ENCODE peak calls at places on chromosomes 12 and 14, in five cellular contexts. X, J, A, K and U are unnamed samples.

GRCh38 chr12:91274886-91275285 is 92.3 kb upstream of the DCN start:
- DNase-seq in X (peak), J (peak), A (no peak), K (no peak), U (peak)

GRCh38 chr14:76647699-76648298 is 113.5 kb upstream of the VASH1 start:
- DNase-seq in X (peak), J (peak), A (no peak), K (no peak), U (peak)

GRCh38 chr12:49975370-49975761 is 2.6 kb downstream of the AQP6 start:
- DNase-seq in X (no peak), J (peak), A (no peak), K (no peak), U (no peak)

GRCh38 chr14:63542231-63542999 is 762 bp downstream of the PPP2R5E start:
- DNase-seq in X (no peak), J (peak), A (peak), K (no peak), U (no peak)

GRCh38 chr14:99249389-99249788 is 22.6 kb downstream of the BCL11B start:
- DNase-seq in X (no peak), J (no peak), A (no peak), K (no peak), U (no peak)

GRCh38 chr12:103495158-103495782 is 498 bp downstream of the C12orf42 start:
- DNase-seq in X (no peak), J (peak), A (no peak), K (no peak), U (no peak)

GRCh38 chr14:68952544-68953535 is 26.3 kb downstream of the ACTN1 start:
- DNase-seq in X (peak), J (peak), A (no peak), K (no peak), U (no peak)

GRCh38 chr12:1907652-1908611 is 10.5 kb downstream of the CACNA2D4 start:
- DNase-seq in X (peak), J (no peak), A (peak), K (no peak), U (no peak)

GRCh38 chr14:32938719-32939253 is at the start of gene NPAS3:
- DNase-seq in X (no peak), J (peak), A (no peak), K (peak), U (no peak)

GRCh38 chr14:81400852-81401251 is 728 bp upstream of the STON2 start:
- DNase-seq in X (peak), J (no peak), A (peak), K (no peak), U (peak)

GRCh38 chr12:11059784-11060183 is 2.3 kb downstream of the TAS2R46 start:
- DNase-seq in X (peak), J (no peak), A (no peak), K (no peak), U (no peak)

GRCh38 chr12:6452245-6452731 is 446 bp downstream of the TAPBPL start:
- DNase-seq in X (no peak), J (peak), A (no peak), K (no peak), U (no peak)

GRCh38 chr12:58393152-58393551 is 451.8 kb downstream of the ATP23 start:
- DNase-seq in X (peak), J (no peak), A (no peak), K (no peak), U (no peak)

GRCh38 chr12:78269620-78270019 is 438.9 kb downstream of the NAV3 start:
- DNase-seq in X (no peak), J (no peak), A (no peak), K (no peak), U (no peak)

GRCh38 chr14:68386950-68387779 is 405.7 kb downstream of the ZFP36L1 start:
- DNase-seq in X (peak), J (no peak), A (no peak), K (no peak), U (no peak)

GRCh38 chr12:27359578-27360340 is 27.1 kb downstream of the BMAL2 start:
- DNase-seq in X (no peak), J (no peak), A (no peak), K (no peak), U (no peak)

GRCh38 chr12:123961585-123961984 is 11.0 kb downstream of the CCDC92 start:
- DNase-seq in X (no peak), J (no peak), A (no peak), K (no peak), U (no peak)
- H3K4me3 ChIP-seq in X (no peak), J (no peak), A (no peak), K (no peak), U (no peak)

DNA sequence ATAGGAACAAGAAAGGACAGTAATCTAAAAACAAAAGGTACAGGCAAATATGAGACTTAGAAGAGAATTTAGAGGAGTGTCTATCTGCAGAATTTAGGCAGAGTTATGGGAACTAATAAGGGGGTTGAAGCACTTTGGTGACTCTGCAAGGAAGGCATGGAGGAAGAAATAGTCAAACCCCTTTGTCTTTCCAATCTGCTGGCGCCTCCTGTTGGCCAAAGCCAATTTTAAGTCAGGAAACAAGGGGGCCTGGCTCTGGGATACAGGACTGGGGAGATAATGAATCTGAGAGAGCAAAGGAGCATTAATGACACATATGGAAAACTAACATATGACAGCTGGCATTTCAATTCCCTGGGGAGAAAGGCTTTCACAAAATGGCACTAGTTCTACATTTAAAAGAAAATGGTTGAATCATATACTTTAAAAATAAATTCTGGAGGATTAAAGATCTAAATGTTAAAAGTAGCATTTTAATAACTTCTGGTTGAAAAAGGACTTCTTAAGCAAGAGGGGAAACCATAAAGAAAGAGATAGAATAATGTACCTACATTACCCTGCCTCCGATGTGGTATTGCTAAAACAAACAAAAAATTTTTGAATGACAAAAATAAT is 48.5 kb upstream of the CSRP2 start:
- DNase-seq in X (peak), J (peak), A (no peak), K (peak), U (no peak)
- TF ChIP-seq CTCF in X (peak), J (peak), A (no peak), K (peak), U (peak)

GRCh38 chr12:7933255-7933726 is 2.7 kb downstream of the SLC2A3 start:
- DNase-seq in X (peak), J (peak), A (no peak), K (peak), U (peak)

GRCh38 chr12:7934560-7935463 is 1.2 kb downstream of the SLC2A3 start:
- DNase-seq in X (no peak), J (no peak), A (no peak), K (no peak), U (no peak)

GRCh38 chr12:7927470-7927869 is 8.5 kb downstream of the SLC2A3 start:
- DNase-seq in X (no peak), J (no peak), A (no peak), K (no peak), U (no peak)

GRCh38 chr12:7934153-7934552 is 1.8 kb downstream of the SLC2A3 start:
- DNase-seq in X (no peak), J (no peak), A (no peak), K (no peak), U (no peak)

DNA sequence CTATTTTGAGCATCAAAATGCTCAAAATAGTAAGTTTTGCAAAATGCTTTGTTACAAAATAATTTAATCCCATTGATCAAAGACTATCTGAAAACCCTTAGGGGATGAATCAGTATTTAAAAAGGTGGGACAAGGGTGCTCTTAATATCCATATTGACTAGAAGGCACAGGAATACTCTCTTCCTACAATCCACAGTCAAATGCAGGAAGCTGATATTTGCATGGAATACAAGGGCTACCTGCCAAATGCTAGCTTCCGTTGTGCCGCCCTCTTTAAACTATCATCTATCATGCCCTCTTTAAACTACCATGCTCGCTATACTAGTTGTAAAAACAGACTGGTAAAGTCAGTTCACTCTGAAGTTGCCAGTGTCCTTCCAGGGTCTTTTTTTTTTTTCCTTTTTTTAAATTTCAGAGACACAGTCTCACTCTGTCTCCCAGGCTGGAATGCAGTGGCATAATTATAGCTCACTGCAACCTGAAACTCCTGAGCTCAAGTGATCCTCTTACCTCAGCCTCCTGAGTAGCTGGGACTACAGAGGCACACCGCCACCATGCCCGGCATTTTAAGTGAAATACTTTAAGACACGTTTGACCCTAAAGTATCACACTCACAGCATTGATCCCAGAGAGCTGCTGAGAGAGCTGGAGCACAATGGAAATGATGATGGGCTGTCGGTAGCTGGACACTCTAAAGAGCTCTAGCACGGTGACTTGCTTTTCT is 6.8 kb downstream of the SLC2A3 start:
- DNase-seq in X (no peak), J (peak), A (no peak), K (no peak), U (no peak)
- H3K4me3 ChIP-seq in X (no peak), J (no peak), A (no peak), K (no peak), U (no peak)

GRCh38 chr14:21192447-21192822 is 36.6 kb upstream of the OR5AU1 start:
- DNase-seq in X (no peak), J (no peak), A (no peak), K (no peak), U (no peak)
- TF ChIP-seq CTCF in X (no peak), J (no peak), A (no peak), K (no peak), U (no peak)

DNA sequence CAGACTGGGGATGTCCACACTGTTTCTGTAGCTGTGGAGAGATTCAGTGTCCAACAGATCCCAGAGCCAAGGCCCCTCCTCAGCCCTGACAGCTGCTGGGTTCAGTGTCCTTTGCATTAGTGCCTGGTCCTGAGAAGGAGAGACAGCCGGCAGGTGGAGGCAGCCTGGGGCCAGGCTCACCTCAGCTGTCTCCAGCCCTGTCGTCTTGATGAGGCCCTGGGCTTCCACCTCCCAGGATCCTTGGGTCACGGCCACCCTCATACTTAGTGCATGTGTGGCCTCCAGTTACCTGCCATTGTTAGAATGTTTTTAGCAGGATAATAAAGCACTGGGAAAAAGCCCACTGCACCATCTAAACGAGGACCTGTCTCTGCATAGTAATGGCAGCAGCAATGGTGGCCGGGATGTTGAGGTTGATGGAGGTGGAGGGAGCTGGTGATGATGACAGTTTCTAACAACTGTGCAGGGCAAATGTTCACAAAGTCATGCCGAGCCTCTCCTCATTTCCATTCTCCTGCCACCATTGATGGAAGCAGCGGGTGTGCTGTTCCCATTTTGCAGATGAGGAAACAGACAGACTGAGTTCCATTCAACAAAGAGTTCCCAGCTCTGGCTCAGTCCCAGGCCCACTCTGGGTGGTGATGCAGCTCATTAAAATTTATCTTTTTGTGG is 17.7 kb downstream of the ASB2 start:
- DNase-seq in X (peak), J (no peak), A (no peak), K (no peak), U (no peak)
- H3K4me3 ChIP-seq in X (no peak), J (no peak), A (no peak), K (no peak), U (no peak)

DNA sequence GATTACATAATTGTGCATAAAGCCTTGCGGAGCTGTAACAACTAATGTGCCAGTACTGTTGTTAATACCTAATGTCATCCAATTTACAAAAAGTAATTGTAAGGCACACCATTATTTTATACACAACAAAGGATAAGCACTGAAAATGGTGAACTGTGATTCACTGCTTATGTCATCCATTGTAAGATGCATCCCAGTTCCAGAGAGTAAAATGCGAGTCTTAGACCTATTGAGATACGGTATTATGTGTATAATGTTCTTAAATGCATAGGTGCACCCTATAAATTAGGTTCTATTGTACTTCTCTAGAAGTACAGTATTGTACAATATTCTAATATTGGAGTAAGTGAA is 395 bp downstream of the PARP2 start:
- DNase-seq in X (peak), J (no peak), A (no peak), K (no peak), U (no peak)
- TF ChIP-seq CTCF in X (no peak), J (no peak), A (no peak), K (no peak), U (no peak)

GRCh38 chr12:116087962-116088361 is 189.5 kb downstream of the MED13L start:
- DNase-seq in X (no peak), J (no peak), A (no peak), K (no peak), U (no peak)

GRCh38 chr12:116091579-116091978 is 185.9 kb downstream of the MED13L start:
- DNase-seq in X (no peak), J (no peak), A (no peak), K (no peak), U (no peak)

GRCh38 chr12:116090516-116090915 is 187.0 kb downstream of the MED13L start:
- DNase-seq in X (no peak), J (no peak), A (no peak), K (no peak), U (no peak)

GRCh38 chr12:116089080-116089479 is 188.4 kb downstream of the MED13L start:
- DNase-seq in X (no peak), J (no peak), A (no peak), K (no peak), U (no peak)

DNA sequence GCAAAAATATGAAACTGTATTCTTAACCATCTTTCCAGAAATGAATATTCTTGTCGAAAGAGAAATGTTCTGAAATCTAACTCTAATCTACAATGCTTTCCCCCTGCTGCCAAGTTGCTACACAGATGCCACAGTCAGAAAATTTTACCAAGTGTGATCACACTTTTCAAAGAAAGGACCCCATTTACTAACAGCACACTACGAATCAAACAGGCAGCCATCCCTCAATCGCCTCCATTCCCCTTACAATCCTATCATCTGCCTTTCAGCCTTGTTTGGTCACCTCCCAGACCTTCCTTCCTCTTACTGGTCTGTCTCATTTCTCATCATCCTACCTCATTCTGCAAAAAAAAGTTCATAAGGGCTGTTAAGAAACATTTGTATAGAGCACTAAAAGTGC is 190.1 kb downstream of the MED13L start:
- DNase-seq in X (no peak), J (no peak), A (no peak), K (no peak), U (no peak)
- H3K4me3 ChIP-seq in X (no peak), J (no peak), A (no peak), K (no peak), U (no peak)